ENCODE peak calls at places on chromosomes 12 and 14, in five cellular contexts. One of them, this sample, is unnamed.

GRCh38 chr14:63664143-63664460 is 22.4 kb upstream of the WDR89 start:
- DNase-seq in A673: no peak
- DNase-seq in foreskin fibroblast: no peak
- DNase-seq in AG10803: no peak
- DNase-seq in cardiac muscle cell: no peak
- DNase-seq in this sample: no peak

GRCh38 chr12:14567311-14568195 is at the start of gene PLBD1:
- DNase-seq in A673: peak
- DNase-seq in foreskin fibroblast: peak
- DNase-seq in AG10803: peak
- DNase-seq in cardiac muscle cell: peak
- DNase-seq in this sample: peak

GRCh38 chr14:105999361-106000028 is 473.1 kb downstream of the TMEM121 start:
- DNase-seq in A673: peak
- DNase-seq in foreskin fibroblast: no peak
- DNase-seq in AG10803: peak
- DNase-seq in cardiac muscle cell: no peak
- DNase-seq in this sample: no peak

GRCh38 chr14:102485693-102486512 is 23.7 kb downstream of the ANKRD9 start:
- DNase-seq in A673: no peak
- DNase-seq in foreskin fibroblast: no peak
- DNase-seq in AG10803: no peak
- DNase-seq in cardiac muscle cell: no peak
- DNase-seq in this sample: no peak

GRCh38 chr12:52179396-52179973 is 12.3 kb downstream of the KRT80 start:
- DNase-seq in A673: no peak
- DNase-seq in foreskin fibroblast: no peak
- DNase-seq in AG10803: no peak
- DNase-seq in cardiac muscle cell: no peak
- DNase-seq in this sample: no peak

GRCh38 chr12:29796823-29797263 is 13.1 kb upstream of the TMTC1 start:
- DNase-seq in A673: peak
- DNase-seq in foreskin fibroblast: peak
- DNase-seq in AG10803: peak
- DNase-seq in cardiac muscle cell: no peak
- DNase-seq in this sample: peak

GRCh38 chr14:68610251-68610793 is 182.5 kb downstream of the ZFP36L1 start:
- DNase-seq in A673: no peak
- DNase-seq in foreskin fibroblast: no peak
- DNase-seq in AG10803: no peak
- DNase-seq in cardiac muscle cell: no peak
- DNase-seq in this sample: no peak

GRCh38 chr14:101469382-101470251 is 91.7 kb upstream of the DIO3 start:
- DNase-seq in A673: no peak
- DNase-seq in foreskin fibroblast: no peak
- DNase-seq in AG10803: no peak
- DNase-seq in cardiac muscle cell: no peak
- DNase-seq in this sample: no peak

GRCh38 chr12:21695896-21696295 is 38.3 kb upstream of the LDHB start:
- DNase-seq in A673: no peak
- DNase-seq in foreskin fibroblast: no peak
- DNase-seq in AG10803: peak
- DNase-seq in cardiac muscle cell: no peak
- DNase-seq in this sample: peak

GRCh38 chr12:51377099-51377984 is 13.9 kb downstream of the GALNT6 start:
- DNase-seq in A673: peak
- DNase-seq in foreskin fibroblast: no peak
- DNase-seq in AG10803: no peak
- DNase-seq in cardiac muscle cell: no peak
- DNase-seq in this sample: peak

GRCh38 chr12:27751386-27752047 is 28.5 kb upstream of the KLHL42 start:
- DNase-seq in A673: no peak
- DNase-seq in foreskin fibroblast: no peak
- DNase-seq in AG10803: no peak
- DNase-seq in cardiac muscle cell: no peak
- DNase-seq in this sample: no peak

GRCh38 chr14:93056840-93057585 is 58.7 kb downstream of the ITPK1 start:
- DNase-seq in A673: no peak
- DNase-seq in foreskin fibroblast: peak
- DNase-seq in AG10803: peak
- DNase-seq in cardiac muscle cell: no peak
- DNase-seq in this sample: no peak

DNA sequence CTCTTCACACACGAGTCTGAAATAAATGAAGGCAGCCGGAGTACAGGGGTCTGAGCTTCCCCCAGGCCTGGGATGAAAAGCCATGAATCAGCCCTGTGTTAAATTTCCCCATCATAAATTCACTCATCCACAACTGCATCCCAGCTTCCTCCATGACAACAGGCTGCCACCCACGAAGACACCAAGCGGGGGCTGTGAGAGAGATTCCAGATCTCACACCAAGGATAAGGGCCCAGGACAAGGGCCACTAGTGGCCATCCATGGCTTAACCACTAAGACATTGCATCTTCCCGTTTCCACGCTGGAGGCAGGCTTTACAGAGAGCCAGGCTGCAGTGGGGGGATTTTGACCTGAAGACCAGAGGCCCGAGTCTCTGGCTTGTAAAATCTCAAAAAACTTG is 94.0 kb upstream of the NCOR2 start:
- DNase-seq in A673: no peak
- DNase-seq in foreskin fibroblast: peak
- DNase-seq in AG10803: no peak
- DNase-seq in cardiac muscle cell: no peak
- DNase-seq in this sample: no peak
- TF ChIP-seq CTCF in A673: no peak
- TF ChIP-seq CTCF in foreskin fibroblast: no peak
- TF ChIP-seq CTCF in AG10803: no peak
- TF ChIP-seq CTCF in cardiac muscle cell: no peak
- TF ChIP-seq CTCF in this sample: no peak

GRCh38 chr14:100224229-100224628 is 14.7 kb upstream of the YY1 start:
- DNase-seq in A673: no peak
- DNase-seq in foreskin fibroblast: no peak
- DNase-seq in AG10803: no peak
- DNase-seq in cardiac muscle cell: no peak
- DNase-seq in this sample: no peak
- H3K4me3 ChIP-seq in A673: no peak
- H3K4me3 ChIP-seq in foreskin fibroblast: no peak
- H3K4me3 ChIP-seq in AG10803: no peak
- H3K4me3 ChIP-seq in cardiac muscle cell: no peak
- H3K4me3 ChIP-seq in this sample: no peak

GRCh38 chr12:77914089-77914488 is 83.4 kb downstream of the NAV3 start:
- DNase-seq in A673: peak
- DNase-seq in foreskin fibroblast: peak
- DNase-seq in AG10803: peak
- DNase-seq in cardiac muscle cell: no peak
- DNase-seq in this sample: peak
- TF ChIP-seq CTCF in A673: peak
- TF ChIP-seq CTCF in foreskin fibroblast: no peak
- TF ChIP-seq CTCF in AG10803: no peak
- TF ChIP-seq CTCF in cardiac muscle cell: peak
- TF ChIP-seq CTCF in this sample: no peak

GRCh38 chr12:7130537-7130790 is 293 bp downstream of the CLSTN3 start:
- DNase-seq in A673: no peak
- DNase-seq in foreskin fibroblast: no peak
- DNase-seq in AG10803: no peak
- DNase-seq in cardiac muscle cell: no peak
- DNase-seq in this sample: no peak

GRCh38 chr12:7130791-7131501 is 775 bp downstream of the CLSTN3 start:
- DNase-seq in A673: peak
- DNase-seq in foreskin fibroblast: peak
- DNase-seq in AG10803: peak
- DNase-seq in cardiac muscle cell: peak
- DNase-seq in this sample: peak

GRCh38 chr12:7129647-7130536 is at the start of gene CLSTN3:
- DNase-seq in A673: peak
- DNase-seq in foreskin fibroblast: peak
- DNase-seq in AG10803: peak
- DNase-seq in cardiac muscle cell: peak
- DNase-seq in this sample: peak

GRCh38 chr12:7128681-7129593 is at the start of gene RBP5:
- DNase-seq in A673: no peak
- DNase-seq in foreskin fibroblast: no peak
- DNase-seq in AG10803: no peak
- DNase-seq in cardiac muscle cell: no peak
- DNase-seq in this sample: peak

DNA sequence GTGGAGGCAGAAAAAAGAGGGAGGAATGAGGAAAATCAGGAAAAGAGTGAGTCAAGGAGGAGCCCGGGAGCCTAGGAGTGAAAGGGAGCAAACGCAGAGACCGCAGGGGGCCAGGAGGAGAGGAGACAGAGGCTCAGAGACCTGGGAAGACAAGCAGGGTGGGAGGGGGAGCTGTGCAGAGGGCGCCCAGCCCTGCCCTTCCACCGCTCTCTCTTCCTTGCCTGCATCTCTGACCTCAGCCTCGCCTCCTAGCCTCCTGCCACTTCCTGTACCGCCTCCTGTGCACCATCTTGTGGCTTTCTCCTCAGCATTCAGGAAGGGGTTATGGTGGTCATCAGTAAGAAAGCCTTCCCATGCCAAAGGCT is 1.3 kb downstream of the CLSTN3 start:
- DNase-seq in A673: no peak
- DNase-seq in foreskin fibroblast: no peak
- DNase-seq in AG10803: no peak
- DNase-seq in cardiac muscle cell: no peak
- DNase-seq in this sample: no peak
- H3K4me3 ChIP-seq in A673: peak
- H3K4me3 ChIP-seq in foreskin fibroblast: peak
- H3K4me3 ChIP-seq in AG10803: no peak
- H3K4me3 ChIP-seq in cardiac muscle cell: peak
- H3K4me3 ChIP-seq in this sample: peak

DNA sequence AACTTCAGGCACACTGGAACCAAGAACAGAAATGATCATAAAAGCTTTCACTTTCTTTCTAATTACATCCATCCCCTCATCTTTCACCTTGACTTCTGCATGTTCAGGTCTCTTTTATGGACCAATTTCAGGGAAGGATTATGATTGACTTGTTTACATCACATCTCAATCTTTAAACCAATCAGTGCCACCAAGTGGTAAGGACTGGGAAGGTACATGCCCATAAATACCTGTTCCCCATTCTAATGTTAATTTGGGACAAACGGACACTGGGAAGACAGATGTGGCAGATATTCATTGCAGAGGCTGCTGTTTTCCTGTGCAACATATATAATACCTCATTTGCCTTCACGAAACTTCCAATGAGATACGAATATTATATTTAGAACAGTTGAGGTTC is 978.1 kb downstream of the GALC start:
- DNase-seq in A673: peak
- DNase-seq in foreskin fibroblast: peak
- DNase-seq in AG10803: no peak
- DNase-seq in cardiac muscle cell: no peak
- DNase-seq in this sample: no peak
- TF ChIP-seq CTCF in A673: peak
- TF ChIP-seq CTCF in foreskin fibroblast: no peak
- TF ChIP-seq CTCF in AG10803: peak
- TF ChIP-seq CTCF in cardiac muscle cell: no peak
- TF ChIP-seq CTCF in this sample: no peak

GRCh38 chr12:71439613-71440392 is at the start of gene LGR5:
- DNase-seq in A673: peak
- DNase-seq in foreskin fibroblast: peak
- DNase-seq in AG10803: peak
- DNase-seq in cardiac muscle cell: peak
- DNase-seq in this sample: peak
- H3K4me3 ChIP-seq in A673: peak
- H3K4me3 ChIP-seq in foreskin fibroblast: peak
- H3K4me3 ChIP-seq in AG10803: peak
- H3K4me3 ChIP-seq in cardiac muscle cell: peak
- H3K4me3 ChIP-seq in this sample: peak

DNA sequence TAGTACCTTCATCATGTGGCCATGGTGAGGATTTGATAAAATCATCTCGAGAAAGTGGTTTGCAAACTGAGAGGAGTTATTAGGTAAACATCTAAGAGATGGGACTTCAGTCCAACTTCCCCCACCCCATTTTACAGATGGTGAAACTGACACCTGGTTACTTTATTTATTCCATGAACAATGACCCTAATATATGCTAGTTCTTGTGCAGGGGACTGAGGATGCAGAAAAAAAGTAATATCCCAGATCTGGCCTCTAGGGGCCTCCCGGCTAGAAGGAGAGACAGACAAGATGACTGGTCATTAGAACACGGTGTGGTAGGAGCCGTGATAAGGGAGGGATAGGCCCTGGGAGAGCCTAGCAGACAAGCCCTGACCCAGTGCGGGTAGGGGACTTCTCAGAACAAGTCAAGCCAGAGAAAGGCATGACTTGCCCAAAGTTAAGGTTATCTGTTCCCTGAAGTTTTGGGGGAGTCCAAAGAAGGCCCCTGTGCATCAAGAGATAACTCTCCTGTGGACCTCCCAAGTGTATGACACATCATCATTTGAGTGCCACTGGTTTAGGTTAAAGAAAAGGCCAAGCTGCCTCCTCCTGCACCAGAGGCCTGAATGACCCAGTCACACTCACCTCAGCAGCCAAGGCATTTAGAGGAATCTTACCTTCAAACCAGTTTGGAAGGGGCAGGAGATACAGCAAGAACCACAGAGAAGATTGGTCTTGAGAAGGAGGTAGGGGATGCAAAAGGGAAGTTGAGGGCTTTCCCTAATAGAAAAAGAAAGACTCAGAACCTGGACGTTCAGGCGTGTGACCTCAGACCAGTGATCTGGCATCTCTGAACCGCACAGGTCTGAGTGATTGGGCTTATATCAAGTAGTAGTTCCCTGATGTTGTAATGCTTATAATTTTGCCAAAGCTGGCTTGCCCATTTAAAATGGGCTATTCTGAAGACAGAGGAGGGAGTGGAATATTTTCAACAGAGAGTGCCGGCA is 1.6 kb downstream of the CMKLR1 start:
- DNase-seq in A673: peak
- DNase-seq in foreskin fibroblast: peak
- DNase-seq in AG10803: peak
- DNase-seq in cardiac muscle cell: peak
- DNase-seq in this sample: peak
- TF ChIP-seq CTCF in A673: peak
- TF ChIP-seq CTCF in foreskin fibroblast: peak
- TF ChIP-seq CTCF in AG10803: peak
- TF ChIP-seq CTCF in cardiac muscle cell: peak
- TF ChIP-seq CTCF in this sample: no peak

DNA sequence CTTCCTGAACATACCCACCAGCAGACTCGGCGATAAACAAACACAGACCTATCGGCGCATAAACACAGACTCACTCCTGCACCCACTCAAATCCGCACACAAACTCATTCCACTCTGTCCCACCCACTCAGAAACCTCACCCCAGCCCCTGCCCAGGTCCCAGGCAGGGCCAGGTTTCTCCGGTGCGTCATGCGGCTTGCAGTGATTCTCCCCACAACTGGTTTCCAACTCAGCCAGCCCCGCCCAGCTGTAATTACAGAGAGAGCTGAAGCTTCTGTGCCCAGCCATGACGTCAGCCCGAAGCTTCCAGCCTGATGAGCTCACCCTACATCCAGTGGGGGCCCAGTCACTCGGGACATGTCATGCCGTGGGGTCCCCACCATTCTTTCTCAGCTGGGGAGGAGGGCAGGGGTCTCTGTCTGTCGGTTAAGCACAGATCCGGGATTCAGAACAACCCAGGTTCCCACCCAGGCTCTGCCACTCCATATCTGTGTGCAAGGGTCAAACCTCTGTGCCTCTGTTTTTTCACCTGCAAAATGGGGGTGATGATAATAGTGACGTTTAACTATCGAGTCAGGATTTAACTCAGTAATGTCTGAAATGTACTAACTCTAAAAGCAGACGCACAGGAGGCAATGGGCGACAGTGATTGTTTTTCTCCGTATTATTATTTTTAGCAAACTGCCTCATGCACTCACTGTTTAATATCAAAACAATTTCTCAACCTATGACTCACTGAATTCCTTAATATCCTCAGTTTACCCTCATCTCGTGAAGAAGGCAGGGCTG is 2.3 kb upstream of the HSPB8 start:
- DNase-seq in A673: peak
- DNase-seq in foreskin fibroblast: peak
- DNase-seq in AG10803: peak
- DNase-seq in cardiac muscle cell: peak
- DNase-seq in this sample: peak
- H3K4me3 ChIP-seq in A673: peak
- H3K4me3 ChIP-seq in foreskin fibroblast: peak
- H3K4me3 ChIP-seq in AG10803: peak
- H3K4me3 ChIP-seq in cardiac muscle cell: no peak
- H3K4me3 ChIP-seq in this sample: peak